ENCODE peak calls at places on chromosomes 11 and 22, in four cellular contexts. O, X, G and E are unnamed samples.

GRCh38 chr11:2267306-2267861 is 3.0 kb downstream of the ASCL2 start:
- DNase-seq in O (no peak), X (no peak), G (no peak), E (no peak)

GRCh38 chr11:101445761-101446160 is 138.0 kb downstream of the TRPC6 start:
- DNase-seq in G (no peak), X (no peak), O (no peak), E (peak)

GRCh38 chr11:85847436-85847835 is 7.7 kb upstream of the CCDC83 start:
- DNase-seq in G (no peak), X (no peak), O (no peak), E (no peak)

GRCh38 chr22:26718905-26719304 is 61.5 kb downstream of the MIAT start:
- DNase-seq in X (peak), O (no peak), G (no peak), E (peak)

GRCh38 chr11:69860796-69861445 is 41.7 kb upstream of the FGF3 start:
- DNase-seq in O (no peak), G (no peak), X (no peak), E (no peak)

GRCh38 chr11:93817426-93818348 is 32.7 kb downstream of the VSTM5 start:
- DNase-seq in G (no peak), X (no peak), O (no peak), E (no peak)

GRCh38 chr11:19418221-19418620 is 177.5 kb upstream of the E2F8 start:
- DNase-seq in G (no peak), X (no peak), O (no peak), E (no peak)

GRCh38 chr11:1628506-1629325 is 859 bp upstream of the KRTAP5-5 start:
- DNase-seq in G (peak), O (peak), X (no peak), E (no peak)

GRCh38 chr11:133078591-133079179 is 453.6 kb downstream of the OPCML start:
- DNase-seq in O (no peak), G (peak), X (peak), E (no peak)

GRCh38 chr11:102306817-102307814 is 10.2 kb upstream of the BIRC3 start:
- DNase-seq in G (no peak), X (no peak), O (no peak), E (no peak)

GRCh38 chr11:120027546-120028180 is 110.2 kb downstream of the TRIM29 start:
- DNase-seq in X (no peak), G (no peak), O (no peak), E (no peak)

GRCh38 chr22:43273902-43274484 is 69.2 kb downstream of the SCUBE1 start:
- DNase-seq in O (no peak), G (no peak), X (peak), E (peak)

GRCh38 chr11:30788849-30789248 is 202.7 kb upstream of the MPPED2 start:
- DNase-seq in O (no peak), X (no peak), G (no peak), E (no peak)

GRCh38 chr22:41910599-41911291 is 4.1 kb downstream of the SHISA8 start:
- DNase-seq in O (no peak), G (no peak), X (no peak), E (no peak)

GRCh38 chr11:20601221-20601914 is 2.0 kb downstream of the SLC6A5 start:
- DNase-seq in X (no peak), G (no peak), O (no peak), E (no peak)

GRCh38 chr11:783581-784015 is 6.3 kb downstream of the CEND1 start:
- DNase-seq in O (no peak), G (peak), X (peak), E (peak)

GRCh38 chr22:30627480-30627879 is 8.1 kb upstream of the SLC35E4 start:
- DNase-seq in G (no peak), O (no peak), X (no peak), E (no peak)

GRCh38 chr22:27801197-27801615 is 350 bp downstream of the MN1 start:
- DNase-seq in X (no peak), O (no peak), G (peak), E (no peak)

GRCh38 chr11:44931466-44931865 is 19.2 kb downstream of the TP53I11 start:
- DNase-seq in O (no peak), G (no peak), X (no peak), E (no peak)

GRCh38 chr11:21771097-21771496 is 421.8 kb upstream of the ANO5 start:
- DNase-seq in O (no peak), G (no peak), X (no peak), E (no peak)

GRCh38 chr22:46367707-46368191 is 32.2 kb downstream of the TRMU start:
- DNase-seq in G (peak), X (no peak), O (peak), E (no peak)

GRCh38 chr11:130141561-130142341 is 17.8 kb upstream of the ST14 start:
- DNase-seq in G (no peak), O (no peak), X (no peak), E (no peak)

GRCh38 chr11:128179512-128179911 is 407.8 kb downstream of the ETS1 start:
- DNase-seq in O (no peak), G (no peak), X (no peak), E (no peak)

GRCh38 chr11:43316451-43316850 is 4.7 kb downstream of the API5 start:
- DNase-seq in G (no peak), O (no peak), X (no peak), E (no peak)

GRCh38 chr11:57310630-57311086 is 14.1 kb downstream of the TNKS1BP1 start:
- DNase-seq in G (no peak), O (no peak), X (peak), E (no peak)

GRCh38 chr22:46931881-46932280 is 169.4 kb downstream of the TBC1D22A start:
- DNase-seq in X (no peak), G (no peak), O (no peak), E (no peak)